ENCODE peak calls at places on chromosomes 11 and 22, in six cellular contexts. P, L, A, F, K and O are unnamed samples.

GRCh38 chr11:45225277-45225676 is 60.9 kb downstream of the SYT13 start:
- DNase-seq in P (no peak), L (no peak), A (no peak), F (no peak), K (no peak), O (no peak)

GRCh38 chr11:69654660-69655478 is 13.9 kb downstream of the CCND1 start:
- DNase-seq in P (no peak), L (no peak), A (peak), F (no peak), K (no peak), O (no peak)

GRCh38 chr22:30890689-30891442 is 77.7 kb downstream of the MORC2 start:
- DNase-seq in P (no peak), L (peak), A (peak), F (no peak), K (peak), O (no peak)

GRCh38 chr22:45268167-45268957 is 16.4 kb upstream of the UPK3A start:
- DNase-seq in P (no peak), L (peak), A (no peak), F (peak), K (no peak), O (no peak)

GRCh38 chr11:6321961-6322362 is 1.7 kb upstream of the CAVIN3 start:
- DNase-seq in P (no peak), L (peak), A (no peak), F (no peak), K (peak), O (no peak)

GRCh38 chr11:65503606-65503922 is 4.7 kb downstream of the MALAT1 start:
- DNase-seq in P (no peak), L (no peak), A (no peak), F (no peak), K (no peak), O (no peak)

GRCh38 chr22:39317084-39317755 is 2.2 kb downstream of the RPL3 start:
- DNase-seq in P (no peak), L (no peak), A (no peak), F (no peak), K (no peak), O (no peak)

GRCh38 chr11:84549221-84549620 is 1077.9 kb downstream of the DLG2 start:
- DNase-seq in P (no peak), L (no peak), A (no peak), F (no peak), K (no peak), O (no peak)

GRCh38 chr11:35276396-35276795 is 137.4 kb downstream of the CD44 start:
- DNase-seq in P (no peak), L (no peak), A (peak), F (no peak), K (no peak), O (no peak)

GRCh38 chr22:50602338-50602700 is 1.7 kb downstream of the MAPK8IP2 start:
- DNase-seq in P (no peak), L (no peak), A (no peak), F (no peak), K (no peak), O (no peak)

GRCh38 chr22:41636467-41636866 is 15.4 kb downstream of the XRCC6 start:
- DNase-seq in P (no peak), L (no peak), A (peak), F (no peak), K (peak), O (no peak)

GRCh38 chr11:66371627-66372415 is at the start of gene SLC29A2:
- DNase-seq in P (peak), L (peak), A (peak), F (peak), K (no peak), O (no peak)

GRCh38 chr11:114348200-114349191 is 51.8 kb downstream of the C11orf71 start:
- DNase-seq in P (no peak), L (peak), A (peak), F (no peak), K (peak), O (no peak)

GRCh38 chr11:27913650-27914049 is 194.3 kb downstream of the KIF18A start:
- DNase-seq in P (no peak), L (no peak), A (peak), F (no peak), K (peak), O (no peak)

GRCh38 chr11:103849366-103849765 is 187.1 kb upstream of the DDI1 start:
- DNase-seq in P (no peak), L (no peak), A (no peak), F (no peak), K (no peak), O (no peak)

GRCh38 chr11:108973402-108974119 is 308.7 kb downstream of the DDX10 start:
- DNase-seq in P (no peak), L (no peak), A (peak), F (no peak), K (peak), O (no peak)

GRCh38 chr11:65485820-65486219 is 13.0 kb upstream of the MALAT1 start:
- DNase-seq in P (no peak), L (no peak), A (no peak), F (no peak), K (no peak), O (no peak)

GRCh38 chr11:62789576-62789975 is 2.2 kb downstream of the TMEM223 start:
- DNase-seq in P (no peak), L (no peak), A (no peak), F (no peak), K (no peak), O (no peak)

GRCh38 chr11:8192016-8192895 is 23.4 kb upstream of the RIC3 start:
- DNase-seq in P (no peak), L (peak), A (peak), F (no peak), K (peak), O (peak)

GRCh38 chr11:67648140-67648795 is 2.3 kb downstream of the ACY3 start:
- DNase-seq in P (no peak), L (peak), A (peak), F (no peak), K (no peak), O (no peak)

GRCh38 chr11:35526370-35526792 is 965 bp upstream of the PAMR1 start:
- DNase-seq in P (no peak), L (peak), A (peak), F (no peak), K (peak), O (no peak)

GRCh38 chr11:12543596-12544415 is 130.4 kb upstream of the TEAD1 start:
- DNase-seq in P (no peak), L (no peak), A (peak), F (no peak), K (no peak), O (no peak)